ENCODE peak calls at places on chromosomes 5 and 9, in seven cellular contexts. S, J, N, D, C, H and I are unnamed samples.

GRCh38 chr9:127053057-127053821 is 69.2 kb downstream of the ANGPTL2 start:
- DNase-seq in J (no peak), D (no peak), N (no peak), C (peak; percentile 19), H (no peak), S (no peak), I (no peak)

GRCh38 chr5:62574599-62574998 is 4.0 kb upstream of the LRRC70 start:
- DNase-seq in H (no peak), J (no peak), S (no peak), N (no peak), D (no peak), C (no peak), I (no peak)

GRCh38 chr5:5278201-5278814 is 138.2 kb downstream of the ADAMTS16 start:
- DNase-seq in S (no peak), D (no peak), H (no peak), J (no peak), C (no peak), N (no peak), I (no peak)

GRCh38 chr9:131289301-131290038 is at the start of gene PLPP7:
- DNase-seq in N (peak; percentile 95), S (no peak), J (no peak), H (peak; percentile 60), D (peak; percentile 53), C (peak; percentile 77), I (peak; percentile 47)

GRCh38 chr9:79900754-79901153 is 329.0 kb downstream of the TLE4 start:
- DNase-seq in H (no peak), J (no peak), S (no peak), C (no peak), N (no peak), D (no peak), I (no peak)

GRCh38 chr5:92890841-92891244 is 690.2 kb downstream of the NR2F1-AS1 start:
- DNase-seq in J (no peak), C (no peak), H (no peak), N (no peak), S (no peak), D (peak; percentile 47), I (no peak)

GRCh38 chr5:14914193-14914592 is 42.6 kb upstream of the ANKH start:
- DNase-seq in S (no peak), D (no peak), C (no peak), J (no peak), N (no peak), H (peak; percentile 18), I (no peak)

GRCh38 chr9:76557674-76558073 is 98.7 kb downstream of the GCNT1 start:
- DNase-seq in D (no peak), S (no peak), H (no peak), C (no peak), J (no peak), N (no peak), I (no peak)

GRCh38 chr9:38160613-38161215 is 91.7 kb upstream of the SHB start:
- DNase-seq in J (no peak), S (peak; percentile 69), N (peak; percentile 52), H (peak; percentile 86), D (peak; percentile 57), C (peak; percentile 87), I (peak; percentile 65)

GRCh38 chr9:29822458-29822857 is 2249.2 kb upstream of the C9orf72 start:
- DNase-seq in C (no peak), D (no peak), H (no peak), J (no peak), S (no peak), N (no peak), I (no peak)

GRCh38 chr5:60701317-60701988 is 1.5 kb upstream of the DEPDC1B start:
- DNase-seq in N (no peak), J (no peak), H (peak; percentile 47), C (no peak), D (no peak), S (no peak), I (no peak)

GRCh38 chr9:8648271-8648670 is 848.7 kb upstream of the DMAC1 start:
- DNase-seq in H (no peak), C (no peak), J (no peak), S (no peak), N (no peak), D (no peak), I (no peak)

GRCh38 chr9:35954942-35955546 is 2.9 kb downstream of the OR2S2 start:
- DNase-seq in S (peak; percentile 67), D (peak; percentile 56), H (peak; percentile 65), J (no peak), N (peak; percentile 65), C (peak; percentile 50), I (peak; percentile 71)

GRCh38 chr5:141529002-141529401 is 40.1 kb downstream of the PCDHGC5 start:
- DNase-seq in C (no peak), D (no peak), N (no peak), J (no peak), S (no peak), H (no peak), I (no peak)
- TF ChIP-seq JUND in C (no peak), D (no peak), N (peak; percentile 50), J (no peak), S (no peak), H (no peak), I (no peak)

GRCh38 chr9:88660611-88661010 is 125.6 kb downstream of the NXNL2 start:
- DNase-seq in D (peak; percentile 50), S (peak; percentile 12), J (no peak), C (peak; percentile 53), N (no peak), H (peak; percentile 12), I (peak; percentile 47)
- TF ChIP-seq JUND in D (no peak), S (no peak), J (no peak), C (no peak), N (no peak), H (no peak), I (no peak)

GRCh38 chr5:122200456-122200855 is 71.1 kb downstream of the ZNF474 start:
- DNase-seq in D (no peak), S (no peak), J (no peak), N (no peak), C (no peak), H (no peak), I (no peak)

GRCh38 chr5:122192477-122192876 is 63.1 kb downstream of the ZNF474 start:
- DNase-seq in C (no peak), N (no peak), D (no peak), S (no peak), J (no peak), H (no peak), I (no peak)

GRCh38 chr5:122192883-122193496 is 63.6 kb downstream of the ZNF474 start:
- DNase-seq in C (no peak), D (peak; percentile 44), H (peak; percentile 74), N (peak; percentile 22), J (peak; percentile 11), S (peak; percentile 46), I (peak; percentile 46)

GRCh38 chr5:122200894-122201293 is 71.5 kb downstream of the ZNF474 start:
- DNase-seq in S (no peak), D (no peak), N (no peak), J (no peak), H (no peak), C (no peak), I (no peak)

DNA sequence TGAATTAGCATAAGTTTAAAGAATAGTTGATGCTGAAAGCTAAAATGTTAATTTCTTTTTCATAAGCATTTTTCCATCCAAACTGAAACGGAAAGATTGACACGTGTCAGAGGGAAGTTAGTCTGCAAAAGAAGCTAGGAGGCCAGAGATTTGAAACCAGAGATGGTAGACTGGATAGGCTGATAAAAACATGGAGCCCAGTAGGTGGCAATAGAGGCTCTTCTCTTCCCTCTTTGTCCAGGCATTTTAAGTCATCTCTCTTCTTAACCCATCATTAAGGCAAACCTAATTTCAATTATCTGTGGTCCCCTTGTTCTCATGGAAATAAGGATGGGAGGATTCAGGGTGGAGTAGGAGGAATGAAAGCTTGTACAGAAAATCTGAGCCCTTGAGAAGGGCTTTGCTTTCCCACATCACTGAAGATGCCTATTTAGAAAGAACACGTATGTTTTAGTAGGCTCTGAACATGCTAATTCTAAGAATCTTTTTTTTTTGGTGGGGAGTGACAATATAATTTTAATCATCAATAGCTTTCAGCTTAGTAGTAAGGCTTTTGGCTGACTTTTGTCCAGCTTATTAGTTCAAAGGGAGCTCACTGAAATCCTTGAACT is 66.5 kb downstream of the ZNF474 start:
- DNase-seq in J (no peak), H (peak; percentile 53), N (peak; percentile 35), C (peak; percentile 51), S (peak; percentile 28), D (peak; percentile 11), I (peak; percentile 66)
- TF ChIP-seq JUND in J (no peak), H (no peak), N (no peak), C (no peak), S (no peak), D (no peak), I (no peak)

GRCh38 chr5:125160787-125161502 is 414.5 kb upstream of the ZNF608 start:
- DNase-seq in S (no peak), J (no peak), C (no peak), N (no peak), D (no peak), H (no peak), I (no peak)
- TF ChIP-seq JUND in S (no peak), J (no peak), C (no peak), N (no peak), D (no peak), H (no peak), I (no peak)

DNA sequence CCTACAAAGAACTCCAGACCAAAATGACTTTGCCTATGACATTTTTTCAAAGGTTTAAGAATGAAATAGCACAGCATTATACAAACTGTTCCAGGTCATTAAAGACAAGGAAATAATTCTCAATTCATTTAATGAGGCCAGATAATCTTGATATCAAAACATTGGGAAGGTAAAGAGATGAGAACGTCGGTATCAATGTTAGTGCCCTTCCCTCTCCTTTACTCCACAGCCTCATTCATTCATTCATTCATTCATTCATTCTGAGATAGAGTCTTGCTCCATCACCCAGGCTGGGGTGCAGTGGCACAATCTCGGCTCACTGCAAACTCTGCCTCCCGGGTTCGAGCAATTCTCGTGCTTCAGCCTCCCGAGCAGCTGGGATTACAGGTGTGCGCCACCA is 64.0 kb downstream of the NACC2 start:
- DNase-seq in H (no peak), J (no peak), N (no peak), D (no peak), C (no peak), S (no peak), I (no peak)
- TF ChIP-seq JUND in H (no peak), J (no peak), N (no peak), D (no peak), C (no peak), S (no peak), I (no peak)

DNA sequence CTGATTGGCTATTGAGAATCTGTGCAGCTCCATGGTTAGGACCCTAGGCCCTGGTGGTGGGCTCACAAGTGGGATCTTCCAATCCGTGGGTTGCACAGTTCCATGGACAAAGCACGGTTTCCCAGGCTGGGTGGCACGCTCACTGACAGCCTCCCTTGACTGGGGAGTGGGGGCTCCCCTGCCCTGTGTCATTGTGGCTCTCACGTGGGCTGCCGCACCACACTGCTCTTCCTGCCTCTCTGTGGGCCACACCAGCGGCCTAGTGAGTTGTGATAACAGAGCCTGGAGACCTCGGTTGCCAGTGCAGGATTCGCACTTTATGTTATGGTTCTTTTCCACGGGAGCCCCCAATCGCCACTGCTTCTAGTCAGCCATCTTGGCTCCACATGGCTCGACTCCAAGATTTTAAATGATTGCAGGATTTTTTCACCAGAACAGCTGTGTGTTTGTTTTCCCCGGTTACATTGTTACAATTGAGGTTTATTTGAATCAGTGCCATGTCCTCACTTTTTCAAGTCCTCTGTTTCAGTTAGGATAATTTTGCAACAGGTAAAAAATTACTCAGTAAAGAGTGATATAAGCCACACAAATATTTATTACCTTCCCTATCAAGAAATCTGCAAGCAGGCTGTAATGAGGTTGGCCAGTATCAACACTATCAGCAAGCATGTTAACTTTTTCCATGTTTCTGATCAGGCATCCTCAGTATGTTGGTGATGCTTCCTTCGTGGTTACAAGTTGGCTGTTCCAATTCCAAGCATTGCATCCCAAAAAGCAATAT is 253.8 kb downstream of the ZNF608 start:
- DNase-seq in S (no peak), H (no peak), C (no peak), D (no peak), N (no peak), J (no peak), I (no peak)
- TF ChIP-seq JUND in S (no peak), H (no peak), C (no peak), D (no peak), N (no peak), J (no peak), I (no peak)